ENCODE peak calls at places on chromosomes 7 and 10, in eight cellular contexts. P is cardiac septum; G is WTC11; T is Peyer's patch; X is skeletal muscle cell; W is neuronal stem cell; S is GM12891; V is effector CD4-positive, alpha-beta T cell. F is an unnamed sample.

GRCh38 chr7:151199196-151199874 is 11.0 kb downstream of the H2BK1 start:
- DNase-seq in P (no peak), G (no peak), W (no peak), V (no peak), T (no peak), X (no peak), S (no peak), F (no peak)

GRCh38 chr7:111113263-111114017 is 22.5 kb downstream of the LRRN3 start:
- DNase-seq in V (no peak), X (no peak), G (no peak), S (no peak), T (no peak), W (no peak), P (no peak), F (no peak)

GRCh38 chr7:44348851-44349781 is 23.7 kb upstream of the CAMK2B start:
- DNase-seq in G (peak; percentile 57), P (no peak), X (no peak), W (no peak), V (no peak), S (no peak), T (no peak), F (no peak)

GRCh38 chr10:122264442-122264841 is 6.7 kb upstream of the BTBD16 start:
- DNase-seq in X (no peak), W (no peak), V (no peak), S (no peak), P (no peak), G (no peak), T (no peak), F (no peak)

GRCh38 chr10:30456262-30456661 is 22.3 kb downstream of the MAP3K8 start:
- DNase-seq in T (peak; percentile 85), W (no peak), G (no peak), S (no peak), P (peak; percentile 81), X (no peak), V (peak; percentile 18), F (no peak)

GRCh38 chr10:51892965-51893658 is 193.7 kb upstream of the CSTF2T start:
- DNase-seq in T (no peak), W (peak; percentile 48), P (no peak), G (peak; percentile 36), S (no peak), X (no peak), V (no peak), F (no peak)

GRCh38 chr10:71074176-71074755 is 138.1 kb upstream of the UNC5B start:
- DNase-seq in G (peak; percentile 29), T (no peak), V (no peak), W (no peak), S (no peak), P (peak; percentile 50), X (no peak), F (no peak)

GRCh38 chr7:1852781-1853618 is 182.9 kb downstream of the ELFN1 start:
- DNase-seq in S (no peak), G (peak; percentile 9), W (no peak), T (peak; percentile 41), V (no peak), P (peak; percentile 58), X (no peak), F (no peak)

GRCh38 chr10:73247509-73248258 is 629 bp upstream of the DNAJC9 start:
- DNase-seq in G (no peak), P (no peak), W (no peak), T (no peak), S (no peak), V (no peak), X (no peak), F (no peak)

GRCh38 chr7:74525881-74526280 is 72.2 kb downstream of the GTF2IRD1 start:
- DNase-seq in G (peak; percentile 90), X (no peak), P (no peak), T (peak; percentile 82), V (no peak), W (no peak), S (no peak), F (no peak)

GRCh38 chr7:22339725-22340390 is 17.1 kb downstream of the RAPGEF5 start:
- DNase-seq in P (no peak), V (no peak), G (no peak), X (no peak), S (no peak), T (no peak), W (no peak), F (no peak)

GRCh38 chr10:68561804-68562649 is 1.9 kb downstream of the TET1 start:
- DNase-seq in V (no peak), S (no peak), W (peak; percentile 42), T (no peak), X (no peak), P (no peak), G (peak; percentile 41), F (no peak)

GRCh38 chr7:84914598-84914997 is 272.3 kb downstream of the SEMA3D start:
- DNase-seq in X (no peak), T (no peak), S (no peak), V (no peak), P (no peak), W (no peak), G (no peak), F (no peak)

GRCh38 chr10:3892440-3893101 is 107.6 kb upstream of the KLF6 start:
- DNase-seq in W (no peak), T (no peak), S (no peak), X (no peak), G (no peak), V (no peak), P (no peak), F (peak; percentile 33)

GRCh38 chr7:85774931-85775330 is 588.1 kb upstream of the SEMA3D start:
- DNase-seq in X (no peak), T (no peak), W (no peak), S (no peak), G (no peak), V (no peak), P (peak; percentile 7), F (no peak)

GRCh38 chr10:13395540-13395939 is 47.4 kb upstream of the SEPHS1 start:
- DNase-seq in G (no peak), S (no peak), V (no peak), P (no peak), X (no peak), T (no peak), W (no peak), F (no peak)

GRCh38 chr7:130987092-130987491 is 253.1 kb upstream of the KLF14 start:
- DNase-seq in S (no peak), X (no peak), T (no peak), P (no peak), W (no peak), G (no peak), V (no peak), F (no peak)

GRCh38 chr7:41886906-41887311 is 184.0 kb upstream of the INHBA start:
- DNase-seq in T (peak; percentile 56), G (no peak), W (no peak), S (no peak), P (no peak), V (no peak), X (peak; percentile 96), F (no peak)

GRCh38 chr7:116311262-116311661 is 100.9 kb downstream of the TES start:
- DNase-seq in P (no peak), T (no peak), G (no peak), X (no peak), W (no peak), V (no peak), S (no peak), F (no peak)

GRCh38 chr7:51352174-51353145 is 35.9 kb upstream of the COBL start:
- DNase-seq in P (no peak), S (no peak), W (no peak), T (no peak), V (no peak), X (no peak), G (no peak), F (no peak)

GRCh38 chr7:107931740-107932515 is 40.9 kb downstream of the DLD start:
- DNase-seq in P (no peak), G (no peak), T (no peak), V (no peak), S (no peak), X (no peak), W (no peak), F (no peak)

GRCh38 chr7:110050831-110051230 is 1040.1 kb upstream of the LRRN3 start:
- DNase-seq in G (no peak), V (no peak), T (no peak), W (no peak), X (no peak), S (no peak), P (no peak), F (no peak)

GRCh38 chr10:107701947-107702346 is 537.4 kb upstream of the SORCS1 start:
- DNase-seq in S (no peak), W (no peak), P (no peak), V (no peak), T (no peak), X (no peak), G (no peak), F (no peak)

GRCh38 chr10:65805993-65806392 is 1119.8 kb upstream of the LRRTM3 start:
- DNase-seq in P (no peak), W (no peak), V (no peak), X (no peak), T (no peak), G (no peak), S (no peak), F (no peak)

GRCh38 chr10:122149607-122150505 is 121.2 kb upstream of the BTBD16 start:
- DNase-seq in P (no peak), X (peak; percentile 79), W (no peak), S (no peak), G (no peak), V (no peak), T (no peak), F (no peak)

GRCh38 chr10:97131702-97132101 is 54.1 kb downstream of the SLIT1 start:
- DNase-seq in T (no peak), G (no peak), P (peak; percentile 69), V (no peak), W (no peak), X (no peak), S (no peak), F (no peak)

GRCh38 chr7:117834983-117835664 is 38.1 kb downstream of the CTTNBP2 start:
- DNase-seq in P (no peak), G (peak; percentile 22), W (no peak), V (no peak), S (no peak), X (no peak), T (no peak), F (no peak)

GRCh38 chr10:31669367-31669766 is 259.3 kb downstream of the ARHGAP12 start:
- DNase-seq in T (no peak), V (no peak), G (no peak), P (no peak), X (no peak), S (no peak), W (no peak), F (no peak)

GRCh38 chr7:132577206-132578049 is 1.2 kb upstream of the PLXNA4 start:
- DNase-seq in X (peak; percentile 32), T (peak; percentile 49), P (peak; percentile 81), W (peak; percentile 74), V (no peak), G (peak; percentile 80), S (peak; percentile 26), F (no peak)

GRCh38 chr7:116224492-116225098 is 14.3 kb downstream of the TES start:
- DNase-seq in T (no peak), G (no peak), X (no peak), W (no peak), S (no peak), P (no peak), V (no peak), F (no peak)

GRCh38 chr7:129830949-129831348 is 121.8 kb downstream of the UBE2H start:
- DNase-seq in W (no peak), X (no peak), V (no peak), S (no peak), P (no peak), G (no peak), T (no peak), F (no peak)

GRCh38 chr7:112556633-112557032 is 75.8 kb downstream of the LSMEM1 start:
- DNase-seq in P (no peak), S (no peak), V (no peak), W (no peak), T (no peak), X (peak; percentile 2), G (no peak), F (no peak)

GRCh38 chr7:66146701-66147100 is 32.1 kb downstream of the CRCP start:
- DNase-seq in P (no peak), T (no peak), G (no peak), S (no peak), X (no peak), V (no peak), W (no peak), F (no peak)

GRCh38 chr7:139721417-139721816 is 56.4 kb downstream of the HIPK2 start:
- DNase-seq in X (no peak), S (no peak), P (no peak), T (peak; percentile 21), V (no peak), W (no peak), G (no peak), F (no peak)

F was measured in CD8-positive, alpha-beta T cell.